ENCODE peak calls at places on chromosomes 4 and X, in nine cellular contexts. P, T, A, Q, C, Z, B, L and R are unnamed samples.

GRCh38 chr4:74311696-74312313 is 3.5 kb downstream of the EPGN start:
- DNase-seq in T (no peak), A (peak), B (no peak), Z (no peak), P (peak), C (peak), L (no peak), Q (no peak), R (peak)

GRCh38 chr4:56871357-56871993 is 36.2 kb upstream of the REST start:
- DNase-seq in P (no peak), Z (no peak), C (no peak), B (no peak), A (no peak), Q (no peak), T (no peak), L (no peak), R (no peak)

GRCh38 chrX:66014560-66014959 is 25.3 kb downstream of the VSIG4 start:
- DNase-seq in B (no peak), L (no peak), Z (no peak), P (no peak), A (no peak), T (no peak), Q (no peak), C (no peak), R (no peak)

GRCh38 chr4:137558951-137559350 is 26.7 kb upstream of the PCDH18 start:
- DNase-seq in P (no peak), L (no peak), T (no peak), C (no peak), A (peak), Q (no peak), B (no peak), Z (no peak), R (no peak)

GRCh38 chrX:134158821-134159512 is 78.0 kb upstream of the CCDC160 start:
- DNase-seq in A (no peak), T (no peak), Z (no peak), C (no peak), B (no peak), L (no peak), Q (no peak), P (no peak), R (no peak)

GRCh38 chr4:158873795-158874359 is 105.1 kb downstream of the FNIP2 start:
- DNase-seq in B (no peak), P (peak), C (no peak), Q (no peak), A (peak), T (no peak), Z (no peak), L (no peak), R (no peak)

GRCh38 chr4:2829933-2830451 is 13.7 kb upstream of the ADD1 start:
- DNase-seq in B (no peak), L (peak), C (no peak), P (no peak), T (no peak), A (no peak), Z (peak), Q (no peak), R (no peak)

GRCh38 chr4:6200011-6200921 is at the start of gene JAKMIP1:
- DNase-seq in Q (peak), T (peak), P (no peak), C (peak), B (peak), Z (peak), A (peak), L (peak), R (peak)

GRCh38 chrX:7144126-7144525 is 3.4 kb upstream of the STS start:
- DNase-seq in A (no peak), T (no peak), Q (no peak), L (no peak), B (no peak), C (no peak), Z (no peak), P (no peak), R (no peak)

GRCh38 chrX:3712080-3712869 is 1.2 kb downstream of the PRKX start:
- DNase-seq in P (no peak), L (peak), C (no peak), B (no peak), T (no peak), A (peak), Z (no peak), Q (no peak), R (peak)

GRCh38 chr4:146333187-146333894 is 119.0 kb downstream of the REELD1 start:
- DNase-seq in T (no peak), B (no peak), C (peak), Q (no peak), A (peak), P (no peak), Z (no peak), L (no peak), R (no peak)

GRCh38 chrX:71102292-71102691 is 4.2 kb downstream of the CXorf65 start:
- DNase-seq in A (no peak), T (no peak), C (no peak), P (no peak), Q (no peak), Z (no peak), B (no peak), L (no peak), R (no peak)

GRCh38 chrX:48800574-48801280 is 1.1 kb upstream of the HDAC6 start:
- DNase-seq in P (no peak), C (no peak), Q (no peak), B (no peak), L (no peak), T (no peak), Z (no peak), A (no peak), R (no peak)

GRCh38 chr4:138658518-138658917 is 357.1 kb upstream of the NOCT start:
- DNase-seq in B (no peak), C (no peak), L (no peak), T (no peak), Q (no peak), Z (no peak), A (no peak), P (no peak), R (no peak)

GRCh38 chr4:14708574-14708973 is 293.7 kb upstream of the CPEB2 start:
- DNase-seq in C (no peak), L (no peak), T (no peak), Q (no peak), A (no peak), P (no peak), B (no peak), Z (no peak), R (no peak)

GRCh38 chrX:54640721-54641120 is 110.7 kb downstream of the GNL3L start:
- DNase-seq in P (no peak), C (no peak), T (no peak), L (no peak), Q (no peak), B (no peak), A (peak), Z (no peak), R (no peak)

GRCh38 chr4:95091272-95091671 is 333.5 kb downstream of the BMPR1B start:
- DNase-seq in Z (no peak), Q (no peak), T (no peak), P (no peak), B (no peak), L (no peak), C (no peak), A (peak), R (no peak)

GRCh38 chr4:121519236-121519838 is 138.5 kb upstream of the QRFPR start:
- DNase-seq in B (no peak), A (no peak), Q (no peak), P (no peak), C (no peak), Z (no peak), T (no peak), L (no peak), R (no peak)

GRCh38 chrX:118221733-118222132 is 105.1 kb upstream of the KLHL13 start:
- DNase-seq in T (no peak), C (no peak), Z (no peak), B (no peak), P (no peak), A (peak), L (no peak), Q (no peak), R (no peak)

GRCh38 chr4:105840426-105841174 is 54.7 kb upstream of the NPNT start:
- DNase-seq in Q (no peak), B (no peak), P (no peak), L (no peak), T (no peak), Z (no peak), C (no peak), A (no peak), R (no peak)

GRCh38 chr4:6747690-6748068 is 31.7 kb downstream of the BLOC1S4 start:
- DNase-seq in Q (no peak), T (no peak), A (peak), C (no peak), L (no peak), P (no peak), B (no peak), Z (no peak), R (no peak)

GRCh38 chr4:159516556-159516955 is 413.7 kb downstream of the RAPGEF2 start:
- DNase-seq in B (no peak), A (peak), Q (no peak), L (no peak), C (no peak), Z (no peak), P (no peak), T (no peak), R (no peak)

GRCh38 chrX:109889289-109890006 is 113.5 kb upstream of the TMEM164 start:
- DNase-seq in L (no peak), B (no peak), T (no peak), A (peak), C (no peak), Q (no peak), P (no peak), Z (no peak), R (no peak)

GRCh38 chrX:155662297-155662696 is 49.5 kb upstream of the TMLHE start:
- DNase-seq in B (no peak), A (peak), Z (no peak), T (no peak), Q (no peak), P (no peak), C (peak), L (no peak), R (peak)

GRCh38 chr4:98046665-98047064 is 96.6 kb downstream of the STPG2 start:
- DNase-seq in L (no peak), T (no peak), B (no peak), A (no peak), Q (no peak), P (no peak), C (no peak), Z (no peak), R (no peak)
- H3K27ac ChIP-seq in L (no peak), T (no peak), B (no peak), A (no peak), Q (no peak), P (no peak), C (no peak), Z (no peak), R (no peak)

DNA sequence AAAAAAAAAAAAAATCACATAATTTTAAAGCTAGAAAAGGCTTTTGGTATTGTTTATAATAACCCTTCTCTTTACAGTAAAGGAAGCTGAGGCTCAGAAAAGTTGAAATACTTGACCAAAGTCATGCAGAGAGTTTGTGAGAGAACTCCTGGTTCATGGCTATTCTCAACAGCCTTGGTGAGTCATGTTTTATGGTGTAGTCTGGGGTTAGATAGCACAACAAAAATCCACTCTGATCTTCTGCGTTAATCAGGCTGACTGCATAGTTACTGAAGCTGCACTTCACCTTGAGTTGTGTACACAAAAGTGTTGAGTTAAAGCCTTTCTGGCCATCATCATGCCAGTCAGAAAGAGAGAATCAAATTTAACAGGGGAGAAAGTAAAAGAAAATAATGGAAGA is 19.3 kb upstream of the SFRP2 start:
- DNase-seq in Q (no peak), B (no peak), A (no peak), L (no peak), P (no peak), T (no peak), C (no peak), Z (no peak), R (no peak)
- H3K27ac ChIP-seq in Q (no peak), B (no peak), A (no peak), L (no peak), P (no peak), T (no peak), C (no peak), Z (no peak), R (no peak)

GRCh38 chrX:72713130-72713529 is 976 bp downstream of the PHKA1 start:
- DNase-seq in Z (no peak), P (no peak), C (no peak), A (no peak), B (no peak), Q (no peak), T (no peak), L (no peak), R (no peak)
- H3K27ac ChIP-seq in Z (no peak), P (peak), C (peak), A (no peak), B (no peak), Q (no peak), T (no peak), L (peak), R (no peak)

DNA sequence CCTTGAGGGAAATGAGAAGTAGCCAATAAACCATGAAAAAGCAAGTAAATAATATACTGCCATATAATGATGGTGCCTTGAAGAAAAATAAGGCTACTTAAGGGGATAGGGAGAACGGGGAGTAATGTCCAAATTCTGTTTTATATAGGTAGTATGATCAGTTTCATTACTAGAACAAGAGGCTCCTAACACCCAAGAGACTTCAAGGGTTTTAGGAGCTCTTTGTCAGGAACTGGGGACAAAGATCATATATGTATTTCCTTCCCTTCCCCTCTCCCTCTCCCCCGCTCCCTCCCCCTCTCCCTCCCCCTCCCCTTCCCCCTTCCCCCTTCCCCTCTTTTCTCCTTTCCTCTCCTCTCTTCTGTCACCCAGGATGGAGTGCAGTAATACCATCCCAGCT is 127.3 kb downstream of the PTPN13 start:
- DNase-seq in T (no peak), L (no peak), P (no peak), C (no peak), Z (no peak), Q (no peak), B (no peak), A (no peak), R (no peak)
- H3K27ac ChIP-seq in T (no peak), L (no peak), P (no peak), C (no peak), Z (peak), Q (no peak), B (no peak), A (no peak), R (no peak)

GRCh38 chr4:107818301-107818910 is 6.3 kb upstream of the SGMS2 start:
- DNase-seq in A (peak), Z (no peak), T (no peak), P (no peak), Q (no peak), B (no peak), L (no peak), C (no peak), R (no peak)
- H3K27ac ChIP-seq in A (no peak), Z (no peak), T (no peak), P (no peak), Q (no peak), B (no peak), L (no peak), C (no peak), R (no peak)